ENCODE peak calls at places on chromosome 5, in eight cellular contexts. I, Z, M, U, K, F, B and X are unnamed samples.
A peak's percentile ranks its signal among the peaks of the same experiment; 100 is the strongest.

GRCh38 chr5:171207256-171207866 is 101.7 kb upstream of the TLX3 start:
- DNase-seq in I (peak; percentile 33), Z (no peak), M (peak; percentile 84), U (peak; percentile 47), K (peak; percentile 53), F (peak; percentile 28), B (peak; percentile 4), X (peak; percentile 71)

GRCh38 chr5:73135429-73136276 is 15.3 kb downstream of the TMEM171 start:
- DNase-seq in I (peak; percentile 17), Z (no peak), M (peak; percentile 35), U (no peak), K (peak; percentile 50), F (no peak), B (no peak), X (no peak)

GRCh38 chr5:142587354-142587965 is 98.4 kb downstream of the FGF1 start:
- DNase-seq in I (peak; percentile 8), Z (no peak), M (peak; percentile 63), U (peak; percentile 49), K (peak; percentile 26), F (peak; percentile 40), B (no peak), X (peak; percentile 57)

GRCh38 chr5:123422433-123423277 is 548 bp downstream of the CEP120 start:
- DNase-seq in I (peak; percentile 4), Z (no peak), M (peak; percentile 27), U (peak; percentile 38), K (peak; percentile 42), F (peak; percentile 47), B (peak; percentile 25), X (peak; percentile 33)

GRCh38 chr5:144451187-144451973 is 280.7 kb downstream of the KCTD16 start:
- DNase-seq in I (no peak), Z (no peak), M (no peak), U (peak; percentile 4), K (no peak), F (no peak), B (no peak), X (peak; percentile 6)

GRCh38 chr5:34789021-34789531 is 49.9 kb upstream of the TTC23L start:
- DNase-seq in I (no peak), Z (no peak), M (no peak), U (peak; percentile 21), K (peak; percentile 77), F (peak; percentile 5), B (peak; percentile 97), X (peak; percentile 73)

GRCh38 chr5:11803436-11803835 is 100.8 kb downstream of the CTNND2 start:
- DNase-seq in I (no peak), Z (no peak), M (peak; percentile 80), U (no peak), K (no peak), F (no peak), B (no peak), X (no peak)

GRCh38 chr5:54224083-54224836 is 86.1 kb downstream of the ARL15 start:
- DNase-seq in I (no peak), Z (no peak), M (no peak), U (no peak), K (no peak), F (no peak), B (no peak), X (peak; percentile 22)

GRCh38 chr5:144166696-144167095 is 3.8 kb downstream of the YIPF5 start:
- DNase-seq in I (no peak), Z (no peak), M (no peak), U (peak; percentile 58), K (no peak), F (no peak), B (no peak), X (no peak)

GRCh38 chr5:149824115-149824514 is 94.0 kb downstream of the PPARGC1B start:
- DNase-seq in I (no peak), Z (no peak), M (no peak), U (no peak), K (no peak), F (no peak), B (no peak), X (no peak)

GRCh38 chr5:132049093-132049492 is 11.4 kb upstream of the IL3 start:
- DNase-seq in I (no peak), Z (peak; percentile 12), M (no peak), U (no peak), K (no peak), F (no peak), B (no peak), X (no peak)

GRCh38 chr5:172918421-172919371 is 40.5 kb upstream of the RPL26L1 start:
- DNase-seq in I (no peak), Z (no peak), M (no peak), U (no peak), K (no peak), F (no peak), B (no peak), X (no peak)

GRCh38 chr5:37436146-37436934 is 57.2 kb downstream of the WDR70 start:
- DNase-seq in I (no peak), Z (no peak), M (no peak), U (no peak), K (no peak), F (peak; percentile 4), B (no peak), X (no peak)

GRCh38 chr5:170565077-170565476 is 61.3 kb downstream of the KCNIP1 start:
- DNase-seq in I (no peak), Z (no peak), M (no peak), U (no peak), K (no peak), F (no peak), B (no peak), X (no peak)

GRCh38 chr5:54886866-54887265 is 98.5 kb downstream of the ESM1 start:
- DNase-seq in I (no peak), Z (no peak), M (no peak), U (no peak), K (no peak), F (no peak), B (no peak), X (no peak)

GRCh38 chr5:27491047-27491446 is 452.7 kb upstream of the CDH9 start:
- DNase-seq in I (no peak), Z (no peak), M (no peak), U (peak; percentile 28), K (no peak), F (no peak), B (no peak), X (no peak)

GRCh38 chr5:82820188-82820587 is 257.0 kb downstream of the TMEM167A start:
- DNase-seq in I (no peak), Z (no peak), M (peak; percentile 86), U (peak; percentile 79), K (no peak), F (no peak), B (no peak), X (no peak)

GRCh38 chr5:151151263-151151660 is 6.3 kb downstream of the ANXA6 start:
- DNase-seq in I (no peak), Z (no peak), M (no peak), U (no peak), K (no peak), F (peak; percentile 38), B (no peak), X (no peak)

GRCh38 chr5:72467987-72468386 is 39.2 kb downstream of the ZNF366 start:
- DNase-seq in I (peak; percentile 42), Z (no peak), M (peak; percentile 80), U (peak; percentile 83), K (peak; percentile 56), F (no peak), B (peak; percentile 73), X (peak; percentile 91)

GRCh38 chr5:56314536-56314935 is 81.4 kb upstream of the ANKRD55 start:
- DNase-seq in I (peak; percentile 11), Z (no peak), M (peak; percentile 7), U (no peak), K (no peak), F (peak; percentile 57), B (no peak), X (peak; percentile 57)
- TF ChIP-seq CTCF in I (peak; percentile 72), Z (no peak), M (peak; percentile 48), U (peak; percentile 42), K (peak; percentile 22), F (peak; percentile 67), B (peak; percentile 34), X (peak; percentile 75)

DNA sequence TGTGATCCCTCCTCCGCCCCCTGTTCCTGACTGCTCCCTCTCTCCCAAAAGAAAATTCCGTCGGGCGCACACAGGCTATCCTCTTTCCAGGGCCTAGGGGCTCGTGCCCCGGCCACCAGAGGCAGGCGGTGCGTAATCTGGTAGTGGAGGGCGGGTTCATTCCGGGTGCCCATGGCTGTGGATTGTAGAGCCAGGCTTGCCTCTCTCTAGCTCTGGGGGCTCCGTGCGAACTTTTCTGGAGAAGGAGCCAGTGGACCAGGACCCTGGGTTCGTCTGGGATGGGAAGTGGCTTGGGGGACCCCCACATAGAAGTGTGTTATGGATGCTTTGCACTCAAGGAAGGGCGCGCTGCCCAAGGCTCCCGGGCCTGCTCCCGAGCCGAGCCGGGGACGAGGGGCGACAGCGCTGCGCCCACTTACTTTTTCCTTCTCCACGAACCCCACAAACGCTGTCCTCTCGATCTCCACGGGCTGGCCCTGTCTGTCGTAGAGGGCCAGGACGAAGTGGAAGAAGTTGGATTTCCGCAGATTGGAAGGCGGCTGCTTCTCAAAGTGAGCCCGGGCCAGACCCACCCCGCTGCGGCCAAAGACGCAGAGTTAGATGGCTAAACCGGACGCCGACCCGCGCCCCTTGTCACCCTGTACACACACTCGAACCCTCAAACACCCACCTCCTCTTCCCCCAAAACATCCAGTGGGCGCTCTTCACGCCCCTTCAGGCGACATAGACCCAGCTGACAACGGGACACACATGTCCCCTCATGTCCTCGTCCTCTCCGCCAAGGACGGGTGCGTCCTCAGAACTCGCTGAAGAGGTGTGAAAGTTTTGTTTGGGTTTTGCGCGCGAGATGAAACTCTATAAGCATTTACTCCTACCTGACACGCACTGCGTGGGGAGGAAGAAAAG is 2.9 kb downstream of the EBF1 start:
- DNase-seq in I (no peak), Z (peak; percentile 53), M (no peak), U (no peak), K (no peak), F (peak; percentile 40), B (no peak), X (no peak)
- H3K4me3 ChIP-seq in I (no peak overlapping the region), Z (peak overlapping the region; percentile 71), M (no peak overlapping the region), U (no peak overlapping the region), K (peak overlapping the region; percentile 53), F (peak overlapping the region; percentile 76), B (peak overlapping the region; percentile 67), X (peak overlapping the region; percentile 72)

GRCh38 chr5:126597156-126597555 is 2.1 kb upstream of the ALDH7A1 start:
- DNase-seq in I (no peak), Z (no peak), M (peak; percentile 78), U (peak; percentile 100), K (peak; percentile 76), F (no peak), B (peak; percentile 79), X (peak; percentile 96)

GRCh38 chr5:126591549-126591948 is 3.5 kb downstream of the ALDH7A1 start:
- DNase-seq in I (no peak), Z (no peak), M (no peak), U (no peak), K (no peak), F (no peak), B (no peak), X (no peak)

GRCh38 chr5:126595486-126596083 is 566 bp upstream of the ALDH7A1 start:
- DNase-seq in I (no peak), Z (no peak), M (no peak), U (no peak), K (no peak), F (no peak), B (no peak), X (no peak)

GRCh38 chr5:126594077-126594476 is 942 bp downstream of the ALDH7A1 start:
- DNase-seq in I (peak; percentile 9), Z (no peak), M (peak; percentile 20), U (peak; percentile 87), K (peak; percentile 20), F (no peak), B (peak; percentile 23), X (peak; percentile 24)

GRCh38 chr5:126594676-126595485 is at the start of gene ALDH7A1:
- DNase-seq in I (peak; percentile 91), Z (peak; percentile 93), M (peak; percentile 91), U (peak; percentile 75), K (peak; percentile 96), F (peak; percentile 66), B (peak; percentile 90), X (peak; percentile 95)
- TF ChIP-seq CTCF in I (peak; percentile 54), Z (peak; percentile 26), M (peak; percentile 59), U (peak; percentile 50), K (peak; percentile 58), F (no peak), B (peak; percentile 29), X (peak; percentile 61)

GRCh38 chr5:129459485-129460120 is 495 bp upstream of the ADAMTS19 start:
- DNase-seq in I (no peak), Z (peak; percentile 50), M (no peak), U (no peak), K (peak; percentile 44), F (no peak), B (peak; percentile 48), X (peak; percentile 59)
- H3K4me3 ChIP-seq in I (no peak overlapping the region), Z (peak overlapping the region; percentile 65), M (no peak overlapping the region), U (peak overlapping the region; percentile 23), K (peak overlapping the region; percentile 45), F (no peak overlapping the region), B (peak overlapping the region; percentile 50), X (peak overlapping the region; percentile 58)